ENCODE peak calls at places on chromosomes 6 and 20, in nine cellular contexts. U is spleen, M is stomach, X is transverse colon, V is esophagus squamous epithelium, T is breast epithelium, Q is body of pancreas, D is adrenal gland, I is right lobe of liver. R is an unnamed sample.

GRCh38 chr20:24993337-24994185 is 1.0 kb upstream of the APMAP start:
- DNase-seq in U (no peak), M (no peak), X (no peak), V (no peak), T (no peak), Q (no peak), D (no peak), I (no peak), R (no peak)

GRCh38 chr6:56671651-56672461 is 29.2 kb upstream of the DST start:
- DNase-seq in U (peak), M (no peak), X (peak), V (no peak), T (no peak), Q (peak), D (peak), I (peak), R (no peak)

GRCh38 chr20:61661025-61661424 is 404.7 kb downstream of the TAF4 start:
- DNase-seq in U (peak), M (no peak), X (no peak), V (no peak), T (no peak), Q (no peak), D (no peak), I (no peak), R (no peak)

GRCh38 chr6:80438728-80439127 is 332.3 kb downstream of the BCKDHB start:
- DNase-seq in U (no peak), M (no peak), X (no peak), V (no peak), T (no peak), Q (no peak), D (no peak), I (no peak), R (no peak)

GRCh38 chr6:154433477-154434241 is 76.8 kb downstream of the CNKSR3 start:
- DNase-seq in U (no peak), M (no peak), X (no peak), V (no peak), T (no peak), Q (no peak), D (no peak), I (no peak), R (no peak)

GRCh38 chr20:51700809-51701285 is 67.3 kb downstream of the ATP9A start:
- DNase-seq in U (no peak), M (no peak), X (peak), V (no peak), T (no peak), Q (peak), D (no peak), I (no peak), R (no peak)

GRCh38 chr6:10522929-10523573 is 1.9 kb downstream of the GCNT2 start:
- DNase-seq in U (no peak), M (peak), X (no peak), V (no peak), T (no peak), Q (no peak), D (no peak), I (no peak), R (no peak)

GRCh38 chr20:48684501-48685041 is 143.2 kb downstream of the PREX1 start:
- DNase-seq in U (peak), M (peak), X (peak), V (no peak), T (no peak), Q (peak), D (no peak), I (no peak), R (no peak)

GRCh38 chr6:158095031-158095430 is 73.0 kb downstream of the SERAC1 start:
- DNase-seq in U (no peak), M (no peak), X (no peak), V (no peak), T (no peak), Q (no peak), D (no peak), I (no peak), R (no peak)

GRCh38 chr6:46781478-46782378 is 11.5 kb upstream of the MEP1A start:
- DNase-seq in U (no peak), M (peak), X (peak), V (no peak), T (no peak), Q (peak), D (peak), I (no peak), R (peak)

DNA sequence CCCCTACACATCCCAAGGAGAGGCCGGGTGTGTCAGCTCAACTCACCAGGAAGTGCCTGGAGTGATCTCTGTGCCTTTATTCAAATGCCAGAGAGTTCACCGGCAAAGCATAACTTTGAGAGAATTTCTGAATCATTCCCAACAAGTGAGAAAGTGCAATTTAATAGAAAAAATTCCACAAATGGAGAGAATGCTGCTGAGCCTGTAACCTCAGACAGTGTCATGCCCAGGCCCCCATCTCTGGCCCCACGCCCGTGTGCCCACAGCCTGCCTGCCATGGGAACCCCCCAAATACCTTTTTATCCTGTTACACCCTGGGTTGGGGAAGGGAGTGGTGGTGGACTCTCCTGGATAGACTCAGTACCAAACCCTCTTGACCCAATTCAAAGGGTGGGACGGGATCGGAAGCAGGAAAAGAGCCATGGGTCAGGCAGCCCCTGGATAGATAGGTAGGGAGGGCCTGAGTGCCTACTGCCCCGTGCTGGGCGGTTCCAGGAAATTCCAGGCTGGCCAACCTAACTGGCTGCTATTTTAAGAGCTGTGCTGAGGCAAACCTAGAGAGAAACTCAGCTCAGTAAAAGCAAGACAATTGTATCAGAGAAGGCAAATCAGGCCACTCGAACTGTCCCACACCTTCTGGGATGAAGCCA is 179.0 kb upstream of the FOXA2 start:
- DNase-seq in U (no peak), M (peak), X (no peak), V (no peak), T (no peak), Q (no peak), D (no peak), I (no peak), R (no peak)
- TF ChIP-seq CTCF in U (no peak), M (no peak), X (no peak), V (no peak), T (no peak), Q (no peak), D (no peak), I (no peak), R (no peak)

GRCh38 chr6:37005061-37005810 is at the start of gene FGD2:
- DNase-seq in U (peak), M (no peak), X (peak), V (no peak), T (no peak), Q (no peak), D (no peak), I (no peak), R (no peak)

GRCh38 chr6:37005827-37006514 is 516 bp downstream of the FGD2 start:
- DNase-seq in U (peak), M (no peak), X (no peak), V (no peak), T (no peak), Q (no peak), D (no peak), I (no peak), R (no peak)

GRCh38 chr6:37006793-37007339 is 1.4 kb downstream of the FGD2 start:
- DNase-seq in U (no peak), M (no peak), X (no peak), V (no peak), T (no peak), Q (no peak), D (no peak), I (no peak), R (no peak)

GRCh38 chr6:37008484-37009186 is 3.2 kb downstream of the FGD2 start:
- DNase-seq in U (no peak), M (no peak), X (no peak), V (no peak), T (no peak), Q (no peak), D (no peak), I (no peak), R (no peak)

GRCh38 chr6:37007340-37008043 is 2.0 kb downstream of the FGD2 start:
- DNase-seq in U (no peak), M (no peak), X (peak), V (no peak), T (no peak), Q (no peak), D (no peak), I (no peak), R (no peak)
- H3K4me3 ChIP-seq in U (peak), M (peak), X (peak), V (peak), T (peak), Q (no peak), D (no peak), I (no peak), R (no peak)

GRCh38 chr20:21663465-21663864 is 42.0 kb upstream of the PAX1 start:
- DNase-seq in U (no peak), M (no peak), X (no peak), V (no peak), T (no peak), Q (no peak), D (no peak), I (no peak), R (no peak)
- TF ChIP-seq POLR2A in U (no peak), M (no peak), X (no peak), V (no peak), T (no peak), Q (no peak), D (no peak), I (no peak), R (no peak)

GRCh38 chr6:143279385-143279784 is 171.1 kb downstream of the ADAT2 start:
- DNase-seq in U (no peak), M (no peak), X (peak), V (no peak), T (no peak), Q (peak), D (no peak), I (no peak), R (no peak)
- TF ChIP-seq CTCF in U (no peak), M (no peak), X (peak), V (no peak), T (no peak), Q (peak), D (peak), I (peak), R (no peak)

GRCh38 chr6:146546440-146546839 is 2.8 kb downstream of the RAB32 start:
- DNase-seq in U (no peak), M (no peak), X (no peak), V (no peak), T (no peak), Q (peak), D (no peak), I (no peak), R (peak)
- H3K4me3 ChIP-seq in U (peak), M (peak), X (peak), V (peak), T (no peak), Q (no peak), D (no peak), I (no peak), R (no peak)

GRCh38 chr6:21781075-21781474 is 187.5 kb downstream of the SOX4 start:
- DNase-seq in U (no peak), M (no peak), X (no peak), V (no peak), T (no peak), Q (no peak), D (no peak), I (no peak), R (no peak)

GRCh38 chr6:21780144-21780543 is 186.6 kb downstream of the SOX4 start:
- DNase-seq in U (no peak), M (no peak), X (no peak), V (no peak), T (no peak), Q (no peak), D (no peak), I (no peak), R (no peak)

GRCh38 chr6:21785162-21785561 is 191.6 kb downstream of the SOX4 start:
- DNase-seq in U (no peak), M (no peak), X (no peak), V (no peak), T (no peak), Q (no peak), D (no peak), I (no peak), R (no peak)

GRCh38 chr6:21780601-21781000 is 187.1 kb downstream of the SOX4 start:
- DNase-seq in U (no peak), M (no peak), X (no peak), V (no peak), T (no peak), Q (no peak), D (no peak), I (no peak), R (no peak)
- TF ChIP-seq POLR2A in U (no peak), M (no peak), X (no peak), V (no peak), T (no peak), Q (no peak), D (no peak), I (no peak), R (no peak)

DNA sequence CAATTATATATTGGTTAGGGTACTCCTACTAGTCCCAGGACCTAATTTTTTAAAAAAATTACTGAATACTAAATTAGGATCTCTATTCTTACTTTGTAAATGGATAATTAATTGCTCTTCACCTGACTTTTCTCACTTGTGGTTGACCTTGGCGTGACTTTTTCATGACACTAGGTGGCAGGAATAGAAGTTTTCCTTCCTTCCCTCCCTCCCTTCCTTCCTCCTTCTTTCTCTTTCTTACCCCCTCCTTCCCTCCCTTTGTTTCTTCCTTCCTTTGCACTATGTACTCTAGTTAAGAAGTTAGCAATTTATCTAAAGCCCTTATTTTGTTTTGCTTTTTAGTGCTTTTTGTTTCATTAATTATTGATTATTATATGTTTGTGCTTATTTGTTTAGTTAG is 20.4 kb upstream of the HBS1L start:
- DNase-seq in U (no peak), M (no peak), X (no peak), V (no peak), T (no peak), Q (no peak), D (no peak), I (no peak), R (no peak)
- TF ChIP-seq CTCF in U (no peak), M (no peak), X (no peak), V (no peak), T (no peak), Q (no peak), D (no peak), I (no peak), R (no peak)

GRCh38 chr6:28474441-28475219 is 31.3 kb upstream of the ZSCAN23 start:
- DNase-seq in U (no peak), M (no peak), X (no peak), V (no peak), T (no peak), Q (no peak), D (peak), I (no peak), R (no peak)
- H3K4me3 ChIP-seq in U (no peak), M (no peak), X (no peak), V (no peak), T (no peak), Q (no peak), D (no peak), I (no peak), R (no peak)